ENCODE peak calls at places on chromosomes 11 and 22, in seven cellular contexts. T is colonic mucosa; M is heart right ventricle; Y is left lung; J is uterus; E is psoas muscle; A is CD4-positive, alpha-beta memory T cell. D is an unnamed sample. For H3K4me1 and H3K9me3, the result is how much of the 10 kb centered on the place peaks cover.

GRCh38 chr11:34924714-34925113 is 8.3 kb downstream of the PDHX start:
- DNase-seq in A (no peak), E (no peak), M (no peak), T (no peak), Y (no peak), J (no peak), D (no peak)

GRCh38 chr11:75471134-75471943 is 38.3 kb upstream of the KLHL35 start:
- DNase-seq in M (no peak), A (no peak), J (no peak), E (no peak), Y (peak), T (no peak), D (no peak)

GRCh38 chr11:117523680-117524079 is 196.0 kb downstream of the CEP164 start:
- DNase-seq in A (no peak), M (no peak), E (no peak), J (no peak), T (no peak), Y (no peak), D (no peak)

GRCh38 chr11:61129608-61130523 is 27.6 kb downstream of the CD5 start:
- DNase-seq in Y (peak), A (peak), J (peak), T (peak), M (peak), E (peak), D (peak)

GRCh38 chr22:26673485-26673884 is 16.1 kb downstream of the MIAT start:
- DNase-seq in A (no peak), T (peak), M (no peak), E (no peak), J (no peak), Y (no peak), D (no peak)

GRCh38 chr11:90867416-90867815 is 644.6 kb upstream of the CHORDC1 start:
- DNase-seq in A (no peak), T (no peak), J (no peak), M (no peak), Y (no peak), E (no peak), D (no peak)

GRCh38 chr11:87173185-87174039 is 135.7 kb downstream of the TMEM135 start:
- DNase-seq in T (no peak), E (no peak), M (no peak), A (no peak), Y (no peak), J (no peak), D (no peak)

GRCh38 chr11:92929168-92930053 is 40.0 kb upstream of the MTNR1B start:
- DNase-seq in J (no peak), Y (no peak), E (no peak), T (no peak), A (no peak), M (no peak), D (no peak)

GRCh38 chr11:20360650-20361049 is 2.9 kb upstream of the HTATIP2 start:
- DNase-seq in T (no peak), A (peak), E (no peak), M (no peak), J (no peak), Y (no peak), D (no peak)

GRCh38 chr11:46290598-46291309 is 13.3 kb downstream of the CREB3L1 start:
- DNase-seq in Y (peak), T (peak), J (peak), E (peak), M (peak), A (no peak), D (peak)

GRCh38 chr11:27703453-27703852 is 3.2 kb upstream of the BDNF start:
- DNase-seq in E (no peak), T (no peak), A (no peak), Y (no peak), M (no peak), J (no peak), D (no peak)

GRCh38 chr11:19187880-19188279 is 13.9 kb downstream of the CSRP3 start:
- DNase-seq in E (no peak), T (no peak), J (no peak), A (no peak), M (no peak), Y (no peak), D (no peak)

GRCh38 chr11:10669258-10670033 is 24.1 kb downstream of the IRAG1 start:
- DNase-seq in J (peak), Y (no peak), M (no peak), T (no peak), E (no peak), A (no peak), D (no peak)

GRCh38 chr11:61158691-61159381 is 2.4 kb downstream of the VPS37C start:
- DNase-seq in M (no peak), Y (no peak), T (peak), E (no peak), J (no peak), A (no peak), D (no peak)

GRCh38 chr11:76783901-76784813 is 1.0 kb downstream of the TSKU start:
- DNase-seq in E (peak), Y (no peak), J (peak), A (no peak), M (peak), T (peak), D (peak)

GRCh38 chr11:118766035-118766434 is 24.9 kb downstream of the DDX6 start:
- DNase-seq in Y (no peak), A (no peak), T (no peak), E (no peak), M (no peak), J (no peak), D (no peak)

GRCh38 chr22:41369089-41369745 is 12.5 kb upstream of the TEF start:
- DNase-seq in T (no peak), M (no peak), Y (peak), E (peak), J (no peak), A (no peak), D (no peak)

GRCh38 chr11:45264839-45265515 is 21.2 kb downstream of the SYT13 start:
- DNase-seq in Y (no peak), T (no peak), E (no peak), M (no peak), A (no peak), J (no peak), D (no peak)

GRCh38 chr11:74418509-74418895 is 20.3 kb upstream of the PGM2L1 start:
- DNase-seq in E (no peak), Y (no peak), A (no peak), M (no peak), J (no peak), T (no peak), D (no peak)

GRCh38 chr11:74460481-74461154 is 6.7 kb downstream of the KCNE3 start:
- DNase-seq in T (no peak), A (no peak), Y (no peak), M (no peak), J (no peak), E (no peak), D (no peak)

GRCh38 chr11:72553748-72554147 is 119.4 kb upstream of the CLPB start:
- DNase-seq in A (peak), T (no peak), E (no peak), Y (no peak), M (no peak), J (no peak), D (no peak)

GRCh38 chr11:68690671-68691401 is 6.5 kb downstream of the GAL start:
- DNase-seq in J (no peak), Y (no peak), M (no peak), E (no peak), A (peak), T (no peak), D (no peak)

GRCh38 chr11:93537022-93537421 is 6.2 kb downstream of the SMCO4 start:
- DNase-seq in E (peak), A (no peak), Y (no peak), T (no peak), J (peak), M (peak), D (no peak)

GRCh38 chr11:10743354-10744035 is 7.6 kb upstream of the CTR9 start:
- DNase-seq in J (no peak), A (peak), T (peak), Y (peak), E (peak), M (no peak), D (no peak)

GRCh38 chr11:95788921-95789505 is 569 bp downstream of the FAM76B start:
- DNase-seq in E (no peak), M (peak), A (peak), T (no peak), J (peak), Y (no peak), D (peak)

GRCh38 chr11:83156996-83157754 is at the start of gene PCF11:
- DNase-seq in M (no peak), J (no peak), E (no peak), T (no peak), A (no peak), Y (peak), D (no peak)

GRCh38 chr22:30903876-30904460 is 64.6 kb downstream of the MORC2 start:
- DNase-seq in Y (no peak), A (no peak), E (no peak), J (no peak), M (no peak), T (no peak), D (no peak)

GRCh38 chr11:113982306-113982705 is 7.4 kb downstream of the HTR3A start:
- DNase-seq in M (no peak), Y (no peak), E (no peak), J (no peak), T (no peak), A (no peak), D (no peak)

GRCh38 chr22:31719850-31720471 is 30.0 kb downstream of the PRR14L start:
- DNase-seq in J (no peak), Y (no peak), A (no peak), T (no peak), M (no peak), E (no peak), D (no peak)

GRCh38 chr22:44366372-44367310 is 53.9 kb upstream of the SHISAL1 start:
- DNase-seq in J (peak), Y (peak), M (peak), A (no peak), E (peak), T (no peak), D (peak)

GRCh38 chr11:83459802-83460201 is 173.6 kb upstream of the CCDC90B start:
- DNase-seq in A (no peak), E (no peak), T (no peak), J (no peak), M (no peak), Y (no peak), D (no peak)

GRCh38 chr11:69398529-69399492 is 82.7 kb upstream of the LINC01488 start:
- DNase-seq in T (no peak), M (no peak), A (no peak), Y (peak), E (peak), J (no peak), D (no peak)

GRCh38 chr22:20238567-20239062 is 29.5 kb downstream of the RTN4R start:
- DNase-seq in T (peak), A (peak), Y (no peak), M (peak), E (peak), J (peak), D (no peak)

GRCh38 chr11:119772581-119772980 is 43.6 kb upstream of the NECTIN1 start:
- DNase-seq in A (no peak), J (no peak), T (no peak), Y (no peak), E (peak), M (no peak), D (no peak)

DNA sequence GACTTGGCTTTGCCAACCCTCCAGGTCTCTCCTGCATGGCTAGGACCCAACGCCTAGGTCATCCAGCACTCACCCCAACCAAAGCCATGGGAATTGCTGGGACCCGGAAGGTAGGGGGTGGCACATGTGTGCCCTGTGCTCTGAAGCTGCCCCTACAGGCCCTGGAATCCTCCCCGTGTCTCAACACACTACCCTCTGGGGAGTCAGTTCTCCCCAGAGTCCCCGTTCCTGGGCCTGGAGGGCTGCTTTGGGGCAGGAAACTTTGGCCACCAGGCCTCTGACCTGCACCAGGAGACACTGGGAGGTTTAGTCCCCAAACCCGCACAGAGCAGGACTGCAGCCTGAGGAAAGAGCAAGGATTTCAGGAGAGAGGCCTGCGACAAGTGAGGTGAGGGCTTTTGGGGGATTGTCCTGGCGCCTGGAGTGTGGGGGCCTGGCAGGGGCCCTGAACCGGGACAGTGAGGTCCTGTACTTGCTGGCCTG is 495 bp upstream of the IFITM1 start:
- DNase-seq in E (peak), M (no peak), A (no peak), J (no peak), T (no peak), Y (peak), D (no peak)
- H3K4me1 ChIP-seq in E (under half), M (under half), A (under half), J (under half), T (under half), Y (under half), D (under half)

DNA sequence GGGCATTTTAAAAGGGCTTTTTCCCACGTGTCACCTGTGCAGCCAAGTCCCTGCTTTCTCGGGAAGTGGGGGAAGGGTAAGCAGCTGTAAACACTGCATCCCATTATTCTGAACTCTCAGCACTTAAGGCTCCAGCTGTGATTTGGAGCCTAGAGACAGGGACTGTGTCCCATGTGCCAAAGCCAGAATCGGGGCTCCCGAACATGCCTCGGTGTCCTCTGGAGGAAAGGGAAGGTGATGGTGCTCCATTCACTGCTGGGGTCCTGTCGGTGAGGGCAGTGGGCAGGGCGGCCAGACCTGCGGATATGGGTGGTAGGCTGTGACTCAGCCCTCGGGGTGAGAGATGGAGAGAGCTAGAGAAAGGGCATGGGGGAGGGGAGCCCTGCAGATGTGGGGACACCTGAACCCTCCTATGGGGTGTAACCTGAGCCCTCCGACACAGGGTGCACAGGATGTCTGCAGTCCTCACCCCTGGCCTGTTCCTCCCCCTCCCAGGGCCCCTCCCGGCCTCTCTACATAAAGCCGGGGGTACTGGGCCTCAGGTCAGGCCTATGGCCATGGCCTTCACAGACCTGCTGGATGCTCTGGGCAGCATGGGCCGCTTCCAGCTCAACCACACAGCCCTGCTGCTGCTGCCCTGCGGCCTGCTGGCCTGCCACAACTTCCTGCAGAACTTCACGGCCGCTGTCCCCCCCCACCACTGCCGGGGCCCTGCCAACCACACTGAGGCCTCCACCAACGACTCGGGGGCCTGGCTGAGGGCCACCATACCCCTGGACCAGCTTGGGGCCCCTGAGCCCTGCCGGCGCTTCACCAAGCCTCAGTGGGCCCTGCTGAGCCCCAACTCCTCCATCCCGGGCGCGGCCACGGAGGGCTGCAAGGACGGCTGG is 31.8 kb downstream of the CAPN1 start:
- DNase-seq in E (no peak), M (no peak), J (no peak), A (no peak), T (no peak), Y (peak), D (no peak)
- H3K27ac ChIP-seq in E (no peak), M (no peak), J (no peak), A (no peak), T (no peak), Y (no peak), D (no peak)

DNA sequence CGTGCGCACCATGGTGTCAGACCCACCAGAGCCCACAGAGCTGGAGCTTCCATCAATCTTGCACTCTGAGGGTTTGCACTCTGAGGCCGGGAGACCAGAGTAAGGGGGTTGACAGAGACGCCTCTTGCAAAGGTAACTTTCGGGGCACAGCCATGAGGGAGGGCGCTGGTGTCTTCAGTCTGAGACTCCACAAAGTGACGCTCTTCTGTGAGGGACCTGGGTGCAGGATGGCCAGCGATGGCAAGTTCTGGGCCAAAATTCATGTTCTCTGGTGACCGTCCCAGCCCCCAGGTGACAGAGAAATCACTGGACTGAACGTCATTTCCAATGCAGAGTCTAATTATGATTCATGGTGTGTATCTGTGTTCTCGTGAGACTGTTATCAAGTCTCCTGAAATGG is 1395.2 kb downstream of the TBC1D22A start:
- DNase-seq in A (no peak), M (no peak), E (no peak), Y (no peak), T (no peak), J (no peak), D (no peak)
- H3K9me3 ChIP-seq in A (under half), M (under half), E (under half), Y (under half), T (under half), J (under half), D (under half)

GRCh38 chr11:66112041-66112491 is 42.0 kb downstream of the PACS1 start:
- DNase-seq in Y (no peak), E (no peak), M (no peak), A (no peak), J (no peak), T (no peak), D (no peak)
- H3K4me1 ChIP-seq in Y (under half), E (under half), M (under half), A (half or more), J (under half), T (under half), D (half or more)

DNA sequence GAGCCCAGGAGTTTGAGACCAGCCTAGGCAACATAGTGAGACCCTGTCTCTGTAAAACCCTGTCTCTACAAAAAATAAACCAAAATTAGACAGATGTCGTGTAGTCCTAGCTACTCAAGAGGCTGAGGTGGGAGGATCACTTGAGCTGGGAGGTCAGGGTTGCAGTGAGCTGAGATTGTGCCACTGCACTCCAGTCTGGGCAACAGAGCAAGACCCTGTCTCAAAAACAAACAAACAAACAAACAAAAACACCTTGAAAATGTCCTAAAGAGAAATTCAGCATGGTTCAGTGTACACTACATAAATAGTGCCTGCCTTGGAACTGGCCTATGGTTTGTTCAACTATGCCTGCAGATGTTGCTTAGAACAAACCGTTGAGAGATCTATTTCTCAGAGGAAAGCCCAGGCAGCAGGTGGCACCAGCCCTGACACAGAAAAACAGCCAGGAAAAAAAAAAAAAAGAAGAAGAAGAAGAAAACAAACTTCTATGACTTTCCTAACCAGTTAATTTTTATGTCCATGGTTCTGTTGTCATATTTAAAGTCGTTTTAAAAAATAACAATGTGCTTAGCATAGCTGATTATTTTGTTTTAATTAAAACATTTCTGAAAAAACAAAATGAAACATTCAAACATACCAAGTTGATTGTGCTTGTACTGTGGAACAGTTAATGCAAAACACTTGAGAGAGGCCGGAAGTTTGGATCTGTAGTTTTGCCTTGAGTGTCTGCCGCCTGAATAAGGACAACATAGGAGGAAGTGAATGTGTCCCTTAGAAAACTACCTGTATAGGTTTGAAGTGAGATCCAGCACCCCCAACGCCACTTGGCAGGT is 5.4 kb downstream of the KREMEN1 start:
- DNase-seq in E (no peak), M (no peak), Y (no peak), T (no peak), J (no peak), A (no peak), D (no peak)
- H3K27ac ChIP-seq in E (peak), M (peak), Y (no peak), T (no peak), J (peak), A (no peak), D (no peak)

DNA sequence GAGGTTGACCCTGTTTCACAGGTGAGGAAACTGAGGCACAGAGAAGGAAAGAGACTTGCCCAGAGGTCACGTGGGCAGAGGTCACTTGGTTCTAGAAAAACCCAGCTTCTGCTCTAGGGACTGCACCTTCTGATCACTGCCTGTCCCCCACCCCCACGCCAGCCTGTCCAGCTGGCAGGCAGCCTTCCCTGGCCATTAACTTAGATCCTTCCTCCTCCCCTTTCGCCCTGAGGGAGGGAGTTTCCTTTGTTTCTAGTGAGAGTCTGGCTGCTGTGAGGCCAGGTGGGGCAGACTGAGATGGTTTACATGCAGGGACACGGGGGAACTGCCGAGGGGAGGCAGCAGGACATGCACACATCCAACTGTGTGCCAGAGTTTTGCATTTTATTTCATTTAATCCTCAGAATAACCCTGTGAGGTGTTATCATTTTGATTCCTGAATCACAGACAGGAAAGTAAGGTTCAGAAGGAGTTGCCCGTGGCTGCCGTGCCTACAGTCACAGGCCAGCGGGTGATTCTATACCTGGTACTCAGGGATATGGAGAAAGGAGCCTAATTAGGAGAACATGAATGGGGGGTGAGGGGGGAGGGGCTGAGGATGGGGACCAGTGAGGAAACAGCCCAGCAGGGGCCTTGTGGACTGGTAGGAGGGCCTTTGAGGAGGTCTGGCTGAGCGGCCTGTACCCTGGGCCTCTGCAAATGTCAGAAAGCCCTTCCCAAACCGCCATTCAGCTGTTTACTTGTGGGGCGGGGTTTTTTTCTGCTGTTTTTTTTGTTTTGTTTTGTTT is 3.4 kb downstream of the FAM83F start:
- DNase-seq in E (no peak), T (peak), J (peak), Y (no peak), M (peak), A (no peak), D (peak)
- H3K9me3 ChIP-seq in E (under half), T (under half), J (under half), Y (under half), M (under half), A (under half), D (under half)

GRCh38 chr11:8593455-8593854 is 573 bp downstream of the STK33 start:
- DNase-seq in T (no peak), Y (no peak), E (no peak), M (no peak), A (no peak), J (no peak), D (no peak)
- H3K4me1 ChIP-seq in T (under half), Y (under half), E (under half), M (under half), A (under half), J (under half), D (under half)

D was measured in RWPE2.